ENCODE peak calls at places on chromosomes 3 and 15, in ten cellular contexts. X, K, N, S, C, F, I, P, M and U are unnamed samples.

GRCh38 chr3:136464502-136464901 is 214.4 kb downstream of the PCCB start:
- DNase-seq in K (no peak), X (no peak), F (no peak), C (no peak), P (no peak), M (peak; percentile 43), N (no peak), S (no peak), I (no peak), U (no peak)

GRCh38 chr3:56001537-56001936 is 466.7 kb downstream of the ERC2 start:
- DNase-seq in I (no peak), M (no peak), K (no peak), C (no peak), P (no peak), X (no peak), N (no peak), F (no peak), S (no peak), U (no peak)

GRCh38 chr3:194279106-194279505 is 72.0 kb downstream of the CPN2 start:
- DNase-seq in S (no peak), F (no peak), M (no peak), N (no peak), P (no peak), I (no peak), C (no peak), K (no peak), X (no peak), U (no peak)

GRCh38 chr3:186509423-186509822 is 34.8 kb downstream of the CRYGS start:
- DNase-seq in I (peak; percentile 23), C (no peak), S (no peak), X (no peak), F (no peak), K (no peak), P (no peak), M (no peak), N (no peak), U (no peak)

GRCh38 chr3:113002676-113003075 is 11.9 kb downstream of the GTPBP8 start:
- DNase-seq in P (no peak), I (peak; percentile 8), C (no peak), F (no peak), K (no peak), X (no peak), N (no peak), S (no peak), M (no peak), U (no peak)

GRCh38 chr15:60421544-60421943 is 23.8 kb upstream of the ANXA2 start:
- DNase-seq in K (no peak), P (no peak), X (no peak), I (no peak), N (no peak), M (peak; percentile 91), C (no peak), S (peak; percentile 87), F (peak; percentile 84), U (no peak)

GRCh38 chr3:84738101-84738500 is 220.7 kb upstream of the CADM2 start:
- DNase-seq in C (no peak), I (no peak), S (no peak), P (no peak), F (no peak), M (no peak), X (no peak), N (no peak), K (no peak), U (no peak)

GRCh38 chr3:61650276-61650675 is 88.9 kb downstream of the PTPRG start:
- DNase-seq in X (no peak), I (no peak), N (peak; percentile 96), S (peak; percentile 53), F (peak; percentile 89), M (peak; percentile 94), C (peak; percentile 68), K (peak; percentile 53), P (no peak), U (no peak)

GRCh38 chr3:45597581-45597980 is 3.0 kb downstream of the LIMD1 start:
- DNase-seq in P (no peak), X (no peak), S (no peak), I (peak; percentile 16), C (no peak), M (no peak), K (peak; percentile 25), N (no peak), F (no peak), U (no peak)

GRCh38 chr15:40941528-40942336 is 11.5 kb upstream of the CHAC1 start:
- DNase-seq in C (peak; percentile 60), M (peak; percentile 68), P (peak; percentile 89), X (peak; percentile 96), I (peak; percentile 86), K (peak; percentile 81), S (peak; percentile 47), F (peak; percentile 79), N (no peak), U (peak; percentile 78)

DNA sequence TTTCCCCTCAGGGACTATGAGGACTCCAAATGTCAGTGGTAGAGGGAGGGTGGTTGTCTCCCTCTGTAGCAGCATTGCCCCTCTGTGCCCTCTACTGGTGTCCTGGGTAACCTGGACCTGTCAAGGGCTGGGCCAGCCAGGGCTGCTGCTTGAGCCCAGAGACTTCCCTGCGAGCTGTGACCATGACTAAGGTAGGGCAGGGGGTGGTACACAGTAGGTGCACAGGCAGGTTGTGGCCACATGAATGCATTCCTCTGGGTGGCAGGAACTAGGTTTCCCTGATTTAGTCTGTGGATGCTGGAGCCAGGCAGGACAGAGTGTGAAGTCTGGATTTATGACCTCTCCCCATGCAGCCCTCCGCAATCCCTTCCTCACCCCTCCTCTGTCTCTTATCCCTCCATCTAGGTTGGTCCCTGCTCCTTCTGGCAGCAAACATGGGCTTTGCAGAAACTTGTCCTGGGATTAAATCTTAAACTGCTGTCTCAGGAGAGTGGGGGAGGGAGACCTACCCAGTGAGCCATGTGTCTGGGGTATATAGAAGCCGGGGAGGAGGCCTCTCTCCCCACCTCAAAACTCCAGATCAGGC is 8.7 kb upstream of the SEMA3F start:
- DNase-seq in M (no peak), X (no peak), F (no peak), S (no peak), K (no peak), C (no peak), P (peak; percentile 39), N (no peak), I (no peak), U (no peak)
- TF ChIP-seq CTCF in M (no peak), X (no peak), F (no peak), S (no peak), K (no peak), C (no peak), P (no peak), N (no peak), I (peak; percentile 16), U (no peak)

DNA sequence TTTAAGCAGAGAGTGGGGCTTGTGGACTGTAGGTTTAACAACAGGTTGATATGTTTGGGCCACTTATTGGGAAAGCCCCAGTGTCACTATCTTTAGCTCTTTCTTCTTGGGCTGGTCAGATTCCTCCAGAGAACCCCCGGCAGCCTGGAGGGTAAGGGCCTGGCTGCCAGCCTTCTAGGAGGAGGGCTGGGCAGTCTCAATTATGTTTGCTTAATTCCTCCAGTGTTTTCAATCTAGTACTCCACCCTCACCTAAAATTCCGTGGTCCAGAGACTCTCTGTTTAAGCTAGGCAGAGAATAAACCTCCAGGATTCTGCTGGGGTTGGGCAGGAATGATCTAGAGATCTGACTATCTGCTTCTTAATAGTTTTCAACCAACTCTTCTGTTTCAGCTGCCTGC is 5.3 kb downstream of the ASB14 start:
- DNase-seq in C (no peak), I (no peak), K (no peak), M (no peak), S (no peak), X (no peak), P (no peak), F (no peak), N (no peak), U (no peak)
- TF ChIP-seq CTCF in C (no peak), I (no peak), K (no peak), M (no peak), S (no peak), X (no peak), P (no peak), F (no peak), N (no peak), U (no peak)

GRCh38 chr15:82810863-82811421 is 1.5 kb downstream of the WHAMM start:
- DNase-seq in F (peak; percentile 15), X (no peak), N (no peak), M (no peak), P (no peak), S (no peak), I (peak; percentile 36), K (no peak), C (no peak), U (no peak)

GRCh38 chr15:82807920-82808633 is 1.4 kb upstream of the WHAMM start:
- DNase-seq in X (no peak), I (peak; percentile 57), M (no peak), K (no peak), F (no peak), N (no peak), P (no peak), S (no peak), C (no peak), U (no peak)

GRCh38 chr15:82809308-82810060 is at the start of gene WHAMM:
- DNase-seq in I (peak; percentile 97), N (peak; percentile 95), P (peak; percentile 93), M (peak; percentile 98), F (peak; percentile 99), C (peak; percentile 99), X (peak; percentile 95), K (peak; percentile 99), S (peak; percentile 98), U (peak; percentile 91)

GRCh38 chr15:82808634-82809041 is 790 bp upstream of the WHAMM start:
- DNase-seq in X (no peak), N (no peak), F (no peak), K (peak; percentile 25), C (no peak), I (peak; percentile 72), P (no peak), S (no peak), M (no peak), U (no peak)

GRCh38 chr15:82810061-82810862 is 834 bp downstream of the WHAMM start:
- DNase-seq in M (peak; percentile 69), F (peak; percentile 79), X (peak; percentile 92), C (peak; percentile 42), K (peak; percentile 25), N (no peak), I (peak; percentile 64), P (peak; percentile 67), S (peak; percentile 66), U (no peak)
- TF ChIP-seq CTCF in M (no peak), F (no peak), X (no peak), C (no peak), K (no peak), N (no peak), I (peak; percentile 17), P (no peak), S (no peak), U (no peak)

DNA sequence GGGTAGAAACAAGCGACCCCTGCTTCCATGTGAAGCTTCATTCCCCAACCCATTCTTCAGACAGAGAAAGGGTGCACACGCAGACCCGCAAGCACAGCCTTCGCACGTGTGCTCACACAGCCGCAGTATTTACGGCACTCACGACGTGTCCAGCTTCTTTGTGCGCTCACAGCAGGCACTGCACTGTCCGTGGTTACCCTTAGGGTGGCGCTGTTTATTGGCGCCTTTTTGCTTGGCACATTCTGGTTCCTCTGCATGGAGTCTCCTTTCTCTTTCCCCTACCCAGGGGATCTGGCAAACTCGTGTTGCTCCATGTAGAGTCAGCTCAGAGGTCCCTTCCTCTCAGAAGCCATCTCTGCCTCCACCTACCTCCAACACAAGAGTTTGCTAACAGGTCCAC is 115.1 kb downstream of the SLCO3A1 start:
- DNase-seq in P (peak; percentile 44), S (no peak), X (no peak), C (no peak), N (no peak), M (no peak), I (no peak), K (no peak), F (no peak), U (no peak)
- TF ChIP-seq CTCF in P (peak; percentile 56), S (peak; percentile 9), X (no peak), C (no peak), N (peak; percentile 9), M (no peak), I (peak; percentile 39), K (no peak), F (no peak), U (no peak)

GRCh38 chr15:33678606-33679005 is 289.7 kb upstream of the CHRM5 start:
- DNase-seq in C (no peak), X (no peak), S (no peak), K (no peak), F (no peak), M (no peak), N (no peak), P (no peak), I (no peak), U (no peak)
- TF ChIP-seq CTCF in C (no peak), X (no peak), S (no peak), K (no peak), F (no peak), M (no peak), N (no peak), P (no peak), I (no peak), U (no peak)